ENCODE peak calls at places on chromosomes 13 and 19, in seven cellular contexts. D is glutamatergic neuron, Z is AG04450, R is GM23338, Y is type B pancreatic cell, L is nephron progenitor cell, A is astrocyte. S is an unnamed sample.

GRCh38 chr13:99256709-99257108 is 1.5 kb downstream of the GPR18 start:
- DNase-seq in L (no peak), Y (no peak), D (no peak), Z (no peak), R (no peak), A (peak), S (no peak)

GRCh38 chr13:31987071-31987470 is 44.5 kb upstream of the FRY start:
- DNase-seq in L (no peak), Y (no peak), R (no peak), Z (no peak), A (no peak), D (no peak), S (no peak)

GRCh38 chr13:113110048-113110851 is 4.7 kb downstream of the F7 start:
- DNase-seq in R (peak), Y (no peak), A (no peak), L (peak), D (peak), Z (no peak), S (no peak)

GRCh38 chr13:51192348-51192747 is 29.9 kb upstream of the FAM124A start:
- DNase-seq in D (no peak), R (no peak), Z (no peak), A (no peak), Y (no peak), L (no peak), S (no peak)

GRCh38 chr13:113358653-113359052 is 5.3 kb downstream of the GRTP1 start:
- DNase-seq in D (no peak), Y (no peak), R (no peak), A (peak), Z (no peak), L (no peak), S (no peak)

GRCh38 chr13:23828866-23829265 is 60.3 kb downstream of the MIPEP start:
- DNase-seq in D (no peak), R (no peak), A (peak), Y (no peak), L (no peak), Z (no peak), S (peak)

GRCh38 chr13:30158774-30159445 is 148.4 kb downstream of the KATNAL1 start:
- DNase-seq in Z (peak), L (no peak), D (no peak), R (no peak), A (peak), Y (no peak), S (peak)

GRCh38 chr19:45171211-45171623 is 6.8 kb downstream of the TRAPPC6A start:
- DNase-seq in Y (no peak), Z (no peak), R (no peak), A (no peak), D (no peak), L (no peak), S (no peak)

GRCh38 chr19:7605490-7606222 is 10.0 kb downstream of the CAMSAP3 start:
- DNase-seq in L (peak), D (no peak), Y (no peak), R (peak), Z (no peak), A (no peak), S (no peak)

GRCh38 chr13:47639716-47640447 is 361.2 kb downstream of the SUCLA2 start:
- DNase-seq in Y (no peak), D (no peak), R (no peak), A (no peak), Z (no peak), L (no peak), S (no peak)

GRCh38 chr13:76319921-76320320 is 566.3 kb downstream of the KCTD12 start:
- DNase-seq in D (no peak), A (no peak), R (no peak), L (no peak), Y (no peak), Z (no peak), S (no peak)

GRCh38 chr13:76316998-76317527 is 569.1 kb downstream of the KCTD12 start:
- DNase-seq in L (no peak), D (no peak), Z (no peak), Y (no peak), A (no peak), R (no peak), S (no peak)

DNA sequence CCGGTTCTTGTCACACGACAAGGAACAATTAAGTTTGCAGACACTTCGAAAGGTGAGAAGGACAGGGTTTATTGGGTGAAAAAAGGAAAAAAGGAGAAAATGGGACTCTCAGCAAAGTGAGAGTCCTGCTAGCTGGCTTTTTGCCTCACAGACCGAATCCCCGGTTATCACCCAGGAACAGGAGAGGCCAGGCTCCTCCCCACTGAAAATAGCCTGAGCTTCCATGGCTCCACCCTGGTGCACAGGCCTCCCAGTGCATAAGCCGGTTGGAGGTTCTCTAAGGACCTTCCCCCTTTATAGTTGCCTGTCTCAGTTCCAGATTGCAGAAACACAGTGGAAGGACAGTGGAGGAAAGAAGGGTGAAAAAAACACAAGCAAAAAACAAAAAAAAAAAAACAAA is 571.7 kb downstream of the KCTD12 start:
- DNase-seq in Y (no peak), A (no peak), R (no peak), L (peak), D (no peak), Z (no peak), S (no peak)
- TF ChIP-seq CTCF in Y (no peak), A (no peak), R (no peak), L (no peak), D (no peak), Z (no peak), S (no peak)

GRCh38 chr19:5547881-5548280 is 19.9 kb downstream of the TINCR start:
- DNase-seq in Z (peak), A (no peak), Y (no peak), D (peak), L (no peak), R (peak), S (peak)
- TF ChIP-seq CTCF in Z (peak), A (peak), Y (peak), D (peak), L (peak), R (peak), S (peak)

GRCh38 chr13:20313896-20314295 is 81.8 kb upstream of the GJB6 start:
- DNase-seq in L (no peak), A (no peak), Y (no peak), Z (no peak), R (no peak), D (no peak), S (no peak)
- TF ChIP-seq CTCF in L (no peak), A (no peak), Y (no peak), Z (no peak), R (no peak), D (no peak), S (no peak)

GRCh38 chr19:54155694-54156093 is 3.8 kb downstream of the LENG1 start:
- DNase-seq in D (no peak), R (peak), L (no peak), Y (no peak), A (no peak), Z (no peak), S (no peak)
- TF ChIP-seq CTCF in D (no peak), R (no peak), L (no peak), Y (no peak), A (no peak), Z (no peak), S (peak)

GRCh38 chr13:42660367-42660965 is 86.5 kb downstream of the TNFSF11 start:
- DNase-seq in R (no peak), L (no peak), A (no peak), Z (no peak), Y (no peak), D (no peak), S (no peak)
- TF ChIP-seq CTCF in R (no peak), L (no peak), A (peak), Z (peak), Y (no peak), D (no peak), S (peak)

GRCh38 chr19:50743537-50743936 is 20.4 kb downstream of the CLEC11A start:
- DNase-seq in Z (no peak), R (no peak), L (no peak), D (no peak), A (no peak), Y (no peak), S (no peak)

GRCh38 chr19:50753879-50754278 is 16.4 kb upstream of the GPR32 start:
- DNase-seq in Y (no peak), D (no peak), L (no peak), R (no peak), A (no peak), Z (no peak), S (no peak)

GRCh38 chr19:50750010-50750409 is 20.3 kb upstream of the GPR32 start:
- DNase-seq in D (peak), R (no peak), Y (no peak), A (no peak), Z (no peak), L (no peak), S (no peak)

GRCh38 chr19:50745221-50745620 is 22.1 kb downstream of the CLEC11A start:
- DNase-seq in A (no peak), D (no peak), R (no peak), L (no peak), Y (no peak), Z (no peak), S (no peak)

DNA sequence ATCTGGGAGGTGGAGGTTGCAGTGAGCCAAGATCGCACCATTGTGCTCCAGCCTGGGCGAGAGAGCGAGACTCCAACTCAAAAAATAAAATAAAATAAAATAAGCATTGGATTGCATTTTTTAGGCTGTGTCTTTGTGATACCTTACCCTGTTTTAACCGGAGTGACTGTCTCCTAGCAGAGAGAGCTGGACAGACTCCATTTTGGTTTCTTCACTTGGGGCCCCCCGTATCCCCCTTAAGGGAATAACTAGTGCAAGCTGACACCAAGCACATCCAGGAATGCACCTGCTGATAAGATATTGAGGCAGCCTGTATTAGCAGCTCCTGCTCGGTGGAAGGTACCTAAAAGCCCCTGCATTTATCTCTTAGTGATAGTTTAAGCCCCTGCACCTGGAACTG is 20.8 kb upstream of the GPR32 start:
- DNase-seq in R (no peak), L (no peak), D (no peak), Y (no peak), A (no peak), Z (no peak), S (no peak)
- TF ChIP-seq CTCF in R (no peak), L (no peak), D (no peak), Y (no peak), A (no peak), Z (no peak), S (no peak)

GRCh38 chr19:42089772-42090171 is 13.8 kb downstream of the ZNF574 start:
- DNase-seq in D (no peak), Z (no peak), Y (no peak), L (no peak), A (no peak), R (no peak), S (no peak)

GRCh38 chr19:42090687-42091086 is 14.7 kb downstream of the ZNF574 start:
- DNase-seq in Y (no peak), L (no peak), R (no peak), Z (no peak), A (no peak), D (no peak), S (no peak)

GRCh38 chr19:42091300-42092266 is 15.6 kb downstream of the ZNF574 start:
- DNase-seq in Z (no peak), Y (no peak), A (no peak), R (no peak), D (no peak), L (no peak), S (peak)

GRCh38 chr19:42093505-42093904 is 17.5 kb downstream of the ZNF574 start:
- DNase-seq in D (no peak), Y (no peak), R (no peak), A (no peak), Z (no peak), L (no peak), S (no peak)

GRCh38 chr19:42092350-42092749 is 16.4 kb downstream of the ZNF574 start:
- DNase-seq in R (peak), A (no peak), Z (no peak), Y (no peak), D (no peak), L (no peak), S (no peak)
- TF ChIP-seq CTCF in R (peak), A (peak), Z (peak), Y (peak), D (no peak), L (peak), S (peak)